ENCODE peak calls at places on chromosomes 2 and 18, in eight cellular contexts. A, D, P, T, F, U, K and W are unnamed samples.

GRCh38 chr2:241774419-241775222 is 2.0 kb upstream of the GAL3ST2 start:
- DNase-seq in A (no peak), D (peak; percentile 79), P (peak; percentile 74), T (peak; percentile 47), F (peak; percentile 67), U (no peak), K (no peak), W (peak; percentile 41)

GRCh38 chr2:197200056-197200455 is 110.5 kb downstream of the ANKRD44 start:
- DNase-seq in A (no peak), D (no peak), P (no peak), T (no peak), F (no peak), U (no peak), K (no peak), W (no peak)

GRCh38 chr2:108621087-108621559 is 86.9 kb downstream of the LIMS1 start:
- DNase-seq in A (no peak), D (peak; percentile 46), P (peak; percentile 91), T (peak; percentile 90), F (no peak), U (peak; percentile 69), K (peak; percentile 69), W (peak; percentile 71)

GRCh38 chr2:64581777-64582539 is 57.8 kb downstream of the AFTPH start:
- DNase-seq in A (no peak), D (no peak), P (no peak), T (no peak), F (no peak), U (no peak), K (no peak), W (no peak)

GRCh38 chr2:177989029-177989885 is 83.3 kb downstream of the PDE11A start:
- DNase-seq in A (no peak), D (peak; percentile 68), P (no peak), T (no peak), F (no peak), U (peak; percentile 11), K (no peak), W (no peak)

GRCh38 chr2:219612605-219613286 is 14.7 kb upstream of the SLC4A3 start:
- DNase-seq in A (no peak), D (no peak), P (peak; percentile 86), T (peak; percentile 79), F (no peak), U (no peak), K (no peak), W (peak; percentile 34)

GRCh38 chr2:231189571-231190495 is 8.6 kb upstream of the ARMC9 start:
- DNase-seq in A (peak; percentile 76), D (no peak), P (no peak), T (no peak), F (no peak), U (peak; percentile 46), K (peak; percentile 35), W (peak; percentile 52)

GRCh38 chr2:182426915-182427233 is at the start of gene PDE1A:
- DNase-seq in A (no peak), D (no peak), P (no peak), T (no peak), F (no peak), U (no peak), K (no peak), W (no peak)

GRCh38 chr2:34848132-34848531 is 1249.0 kb upstream of the FAM98A start:
- DNase-seq in A (no peak), D (no peak), P (no peak), T (no peak), F (no peak), U (no peak), K (no peak), W (no peak)

GRCh38 chr2:61789807-61790602 is 63.9 kb downstream of the FAM161A start:
- DNase-seq in A (no peak), D (no peak), P (no peak), T (no peak), F (no peak), U (no peak), K (no peak), W (no peak)

GRCh38 chr2:33275689-33276444 is 200.6 kb upstream of the RASGRP3 start:
- DNase-seq in A (peak; percentile 36), D (peak; percentile 96), P (no peak), T (no peak), F (no peak), U (peak; percentile 80), K (peak; percentile 27), W (peak; percentile 53)

GRCh38 chr2:65545818-65546217 is 113.4 kb upstream of the SPRED2 start:
- DNase-seq in A (no peak), D (peak; percentile 10), P (no peak), T (peak; percentile 78), F (no peak), U (peak; percentile 68), K (no peak), W (no peak)

GRCh38 chr18:8044004-8044403 is 476.9 kb downstream of the PTPRM start:
- DNase-seq in A (no peak), D (no peak), P (no peak), T (no peak), F (no peak), U (no peak), K (no peak), W (no peak)

GRCh38 chr2:159285433-159285832 is 1.1 kb downstream of the WDSUB1 start:
- DNase-seq in A (no peak), D (no peak), P (peak; percentile 79), T (no peak), F (no peak), U (no peak), K (peak; percentile 9), W (no peak)

GRCh38 chr2:110881908-110882307 is 149.5 kb downstream of the ACOXL start:
- DNase-seq in A (no peak), D (no peak), P (no peak), T (no peak), F (no peak), U (no peak), K (no peak), W (no peak)

GRCh38 chr2:170505631-170506270 is 209.4 kb upstream of the SP5 start:
- DNase-seq in A (peak; percentile 81), D (no peak), P (no peak), T (peak; percentile 73), F (peak; percentile 84), U (peak; percentile 62), K (peak; percentile 46), W (no peak)

DNA sequence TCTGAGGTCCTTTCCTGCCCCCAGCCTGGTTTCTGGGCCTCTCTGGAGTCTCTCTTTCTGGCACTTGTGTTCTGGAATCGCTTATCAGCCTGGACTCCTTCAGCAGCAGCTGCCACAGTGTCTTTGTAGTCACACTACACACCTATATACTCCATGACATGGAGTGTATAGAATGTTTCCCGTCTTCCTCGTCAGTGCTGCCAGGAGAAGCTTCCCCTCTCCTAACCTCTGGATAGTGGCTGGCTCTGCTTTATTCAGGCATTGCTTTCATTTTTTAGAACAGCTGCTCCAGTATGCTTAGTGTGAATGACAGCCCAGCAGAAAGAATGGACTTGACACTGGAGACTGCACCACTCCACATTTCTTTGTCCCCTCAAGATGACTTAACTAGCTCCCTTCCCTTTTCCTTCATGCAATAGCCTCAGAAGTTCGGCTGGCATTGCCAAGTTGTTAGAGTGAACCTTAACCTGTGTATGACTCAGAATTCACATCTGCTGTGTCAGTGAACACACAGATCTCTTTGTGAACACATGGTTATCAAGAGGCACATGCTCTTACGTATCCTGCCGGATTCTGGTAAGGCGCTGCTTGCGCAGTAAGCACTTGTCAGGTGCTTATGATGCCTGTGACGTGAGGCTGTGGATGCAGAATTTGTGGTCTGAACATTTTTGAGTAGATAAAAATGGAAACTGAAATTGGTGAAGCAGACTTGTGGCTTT is 73.8 kb downstream of the NEDD4L start:
- DNase-seq in A (peak; percentile 42), D (peak; percentile 98), P (no peak), T (peak; percentile 82), F (no peak), U (peak; percentile 96), K (peak; percentile 86), W (peak; percentile 67)
- TF ChIP-seq POLR2A in A (no peak), D (no peak), P (no peak), T (no peak), F (no peak), U (no peak), K (no peak), W (no peak)

DNA sequence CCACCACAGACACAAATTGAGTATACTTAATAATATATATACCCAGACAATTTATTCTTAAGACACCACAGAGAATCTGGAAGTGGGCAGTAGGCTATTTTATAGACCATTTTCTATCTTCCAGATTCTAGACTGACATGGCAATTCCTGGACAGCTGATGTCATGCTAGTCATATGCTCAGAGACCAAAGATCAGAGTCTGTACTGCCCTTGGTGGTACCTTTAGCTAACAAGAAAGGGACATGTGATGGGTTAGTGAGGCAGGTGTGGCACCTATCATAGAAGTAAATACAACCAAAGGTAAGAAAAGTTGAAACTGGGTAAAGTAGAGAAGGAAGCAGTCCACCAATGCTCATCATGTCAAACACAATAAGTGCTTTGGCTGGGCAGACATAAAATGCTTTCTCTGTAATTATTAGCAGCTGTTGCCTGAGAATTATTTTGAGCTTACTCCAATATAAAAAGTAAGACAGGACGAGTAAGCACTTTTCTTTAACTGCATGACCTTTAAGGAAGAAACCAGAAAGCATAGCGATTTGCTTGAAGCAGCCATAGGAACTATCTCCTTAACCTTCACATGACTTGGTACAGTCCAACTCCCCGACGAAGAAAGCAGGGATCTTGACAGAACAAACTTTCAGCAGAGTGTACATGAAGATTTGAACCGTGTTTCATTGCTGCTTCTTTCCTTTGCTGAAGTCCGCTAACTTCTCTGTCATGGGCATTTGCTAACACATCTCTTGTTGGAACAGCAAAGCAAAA is 47.1 kb downstream of the SLC40A1 start:
- DNase-seq in A (no peak), D (no peak), P (no peak), T (peak; percentile 72), F (no peak), U (no peak), K (no peak), W (no peak)
- H3K27ac ChIP-seq in A (peak overlapping the region; percentile 42), D (no peak overlapping the region), P (no peak overlapping the region), T (no peak overlapping the region), F (no peak overlapping the region), U (no peak overlapping the region), K (no peak overlapping the region), W (no peak overlapping the region)

GRCh38 chr2:135876066-135876711 is at the start of gene MCM6:
- DNase-seq in A (peak; percentile 98), D (peak; percentile 99), P (peak; percentile 96), T (peak; percentile 99), F (peak; percentile 98), U (peak; percentile 99), K (peak; percentile 98), W (peak; percentile 97)
- TF ChIP-seq POLR2A in A (no peak), D (no peak), P (no peak), T (peak; percentile 33), F (no peak), U (peak; percentile 26), K (no peak), W (no peak)

GRCh38 chr2:235641333-235641732 is 147.5 kb downstream of the AGAP1 start:
- DNase-seq in A (peak; percentile 46), D (peak; percentile 57), P (no peak), T (no peak), F (no peak), U (no peak), K (peak; percentile 20), W (no peak)

GRCh38 chr2:235642446-235643107 is 148.7 kb downstream of the AGAP1 start:
- DNase-seq in A (no peak), D (peak; percentile 82), P (no peak), T (no peak), F (no peak), U (no peak), K (no peak), W (no peak)

GRCh38 chr2:235644191-235644590 is 150.3 kb downstream of the AGAP1 start:
- DNase-seq in A (no peak), D (no peak), P (no peak), T (no peak), F (no peak), U (no peak), K (no peak), W (no peak)

GRCh38 chr2:235641956-235642355 is 148.1 kb downstream of the AGAP1 start:
- DNase-seq in A (no peak), D (no peak), P (no peak), T (no peak), F (no peak), U (no peak), K (no peak), W (no peak)

GRCh38 chr2:235643680-235644117 is 149.9 kb downstream of the AGAP1 start:
- DNase-seq in A (no peak), D (no peak), P (no peak), T (no peak), F (no peak), U (no peak), K (no peak), W (no peak)
- H3K27ac ChIP-seq in A (no peak overlapping the region), D (no peak overlapping the region), P (no peak overlapping the region), T (no peak overlapping the region), F (no peak overlapping the region), U (no peak overlapping the region), K (no peak overlapping the region), W (no peak overlapping the region)